ENCODE peak calls at places on chromosomes 3 and 15, in eight cellular contexts. D, E, G, A, I, K, R and Z are unnamed samples.

GRCh38 chr15:60370804-60371700 is 26.7 kb downstream of the ANXA2 start:
- DNase-seq in D (no peak), G (peak), A (peak), I (peak), K (peak), E (peak), R (no peak), Z (no peak)

GRCh38 chr15:96333194-96334016 is 2.9 kb downstream of the NR2F2 start:
- DNase-seq in D (peak), I (no peak), R (no peak), A (no peak), G (no peak), K (no peak), E (no peak), Z (peak)

GRCh38 chr15:81293728-81294500 is 30.0 kb downstream of the STARD5 start:
- DNase-seq in G (no peak), R (peak), D (no peak), A (no peak), I (no peak), K (no peak), E (no peak), Z (peak)

GRCh38 chr15:31304736-31305365 is 21.8 kb upstream of the KLF13 start:
- DNase-seq in D (no peak), R (no peak), I (peak), A (no peak), G (no peak), E (no peak), K (peak), Z (no peak)

GRCh38 chr3:47152578-47152977 is 11.3 kb downstream of the SETD2 start:
- DNase-seq in A (no peak), E (no peak), K (no peak), D (no peak), I (no peak), R (no peak), G (no peak), Z (peak)

GRCh38 chr15:58224068-58224467 is 85.9 kb downstream of the AQP9 start:
- DNase-seq in I (no peak), D (no peak), K (peak), A (no peak), E (no peak), G (no peak), R (no peak), Z (no peak)

GRCh38 chr3:24377218-24377993 is 117.2 kb downstream of the THRB start:
- DNase-seq in G (no peak), K (no peak), I (no peak), A (no peak), E (no peak), R (no peak), D (no peak), Z (no peak)

GRCh38 chr15:79897380-79897678 is 515 bp upstream of the MTHFS start:
- DNase-seq in I (no peak), K (no peak), R (no peak), E (no peak), G (no peak), D (no peak), A (no peak), Z (no peak)

GRCh38 chr15:86327230-86327865 is 247.7 kb downstream of the AGBL1 start:
- DNase-seq in I (no peak), A (no peak), D (no peak), R (no peak), K (no peak), E (no peak), G (no peak), Z (no peak)

GRCh38 chr3:184352149-184352785 is 9.1 kb downstream of the CLCN2 start:
- DNase-seq in G (no peak), D (no peak), R (no peak), A (no peak), K (no peak), I (no peak), E (no peak), Z (no peak)

GRCh38 chr3:129645291-129645690 is 38.8 kb upstream of the PLXND1 start:
- DNase-seq in I (no peak), G (no peak), A (no peak), R (no peak), E (no peak), K (no peak), D (no peak), Z (no peak)

GRCh38 chr3:42247576-42248027 is 18.4 kb downstream of the CCK start:
- DNase-seq in K (peak), G (no peak), I (peak), A (no peak), E (peak), R (peak), D (peak), Z (peak)

GRCh38 chr15:45200799-45201556 is 13.2 kb upstream of the SHF start:
- DNase-seq in E (peak), A (peak), G (peak), R (peak), I (peak), K (peak), D (peak), Z (peak)

GRCh38 chr3:195908439-195909293 is at the start of gene TNK2:
- DNase-seq in R (peak), I (no peak), A (no peak), D (no peak), K (no peak), G (no peak), E (peak), Z (peak)

GRCh38 chr3:160003520-160004128 is 15.0 kb downstream of the IL12A start:
- DNase-seq in K (peak), A (no peak), I (peak), R (peak), D (peak), E (peak), G (no peak), Z (peak)

GRCh38 chr15:34206016-34206415 is 3.9 kb downstream of the KATNBL1 start:
- DNase-seq in I (no peak), D (no peak), A (no peak), G (no peak), R (no peak), E (no peak), K (no peak), Z (no peak)

GRCh38 chr15:77017091-77017660 is 22.2 kb downstream of the PSTPIP1 start:
- DNase-seq in I (no peak), K (peak), R (no peak), A (no peak), E (no peak), D (no peak), G (no peak), Z (no peak)

GRCh38 chr15:69757186-69757585 is 304.6 kb downstream of the RPLP1 start:
- DNase-seq in I (no peak), K (no peak), A (no peak), R (no peak), G (no peak), E (no peak), D (no peak), Z (no peak)

GRCh38 chr15:90142216-90143175 is 40.2 kb upstream of the IDH2 start:
- DNase-seq in A (no peak), K (no peak), E (no peak), G (no peak), D (no peak), R (no peak), I (no peak), Z (no peak)

GRCh38 chr15:49190586-49190985 is 20.5 kb downstream of the GALK2 start:
- DNase-seq in E (no peak), A (no peak), I (no peak), R (no peak), D (no peak), K (no peak), G (no peak), Z (no peak)

GRCh38 chr3:43194490-43195115 is 88.7 kb upstream of the POMGNT2 start:
- DNase-seq in G (no peak), E (no peak), D (no peak), K (no peak), I (no peak), R (no peak), A (no peak), Z (no peak)

GRCh38 chr3:33372218-33373081 is 67.8 kb downstream of the UBP1 start:
- DNase-seq in G (peak), R (no peak), K (peak), D (peak), A (no peak), I (peak), E (peak), Z (peak)

GRCh38 chr3:14565791-14566588 is 25.8 kb upstream of the GRIP2 start:
- DNase-seq in D (no peak), K (no peak), I (no peak), A (no peak), R (no peak), G (no peak), E (no peak), Z (no peak)

GRCh38 chr3:127716334-127716733 is 43.6 kb downstream of the ABTB1 start:
- DNase-seq in I (peak), E (no peak), K (no peak), G (no peak), A (no peak), D (no peak), R (no peak), Z (no peak)

GRCh38 chr3:99639579-99639978 is 1.2 kb downstream of the COL8A1 start:
- DNase-seq in D (no peak), R (no peak), I (no peak), G (peak), K (no peak), A (no peak), E (no peak), Z (no peak)

GRCh38 chr15:64351265-64351664 is 4.7 kb downstream of the CSNK1G1 start:
- DNase-seq in G (no peak), A (no peak), E (no peak), K (no peak), R (no peak), D (no peak), I (no peak), Z (no peak)

GRCh38 chr3:122030381-122031122 is 8.5 kb upstream of the ILDR1 start:
- DNase-seq in K (no peak), R (peak), G (no peak), A (peak), E (no peak), I (no peak), D (no peak), Z (no peak)

GRCh38 chr3:110521019-110521418 is 550.6 kb upstream of the NECTIN3 start:
- DNase-seq in E (peak), R (no peak), G (peak), A (no peak), I (peak), K (no peak), D (no peak), Z (no peak)

GRCh38 chr3:185631508-185632206 is 45.6 kb downstream of the SENP2 start:
- DNase-seq in E (no peak), A (no peak), G (no peak), I (no peak), R (no peak), K (no peak), D (no peak), Z (peak)
- H3K4me3 ChIP-seq in E (no peak), A (no peak), G (no peak), I (no peak), R (no peak), K (no peak), D (no peak), Z (no peak)

GRCh38 chr3:126085841-126086240 is 1.9 kb upstream of the SLC41A3 start:
- DNase-seq in I (no peak), K (no peak), D (no peak), E (no peak), R (no peak), G (no peak), A (no peak), Z (no peak)

GRCh38 chr3:126083913-126084514 is at the start of gene SLC41A3:
- DNase-seq in R (peak), E (peak), D (peak), I (peak), A (peak), K (peak), G (no peak), Z (peak)

GRCh38 chr3:126083511-126083912 is 412 bp downstream of the SLC41A3 start:
- DNase-seq in D (peak), I (no peak), E (peak), A (no peak), R (peak), K (peak), G (no peak), Z (peak)

GRCh38 chr3:126085276-126085675 is 1.4 kb upstream of the SLC41A3 start:
- DNase-seq in K (no peak), I (no peak), A (no peak), E (no peak), D (no peak), G (no peak), R (no peak), Z (no peak)

GRCh38 chr3:126084667-126085180 is 800 bp upstream of the SLC41A3 start:
- DNase-seq in I (no peak), D (no peak), R (no peak), E (no peak), G (no peak), K (no peak), A (no peak), Z (no peak)
- H3K4me3 ChIP-seq in I (peak), D (peak), R (peak), E (peak), G (peak), K (peak), A (peak), Z (no peak)

GRCh38 chr3:45666729-45667440 is 22.3 kb upstream of the SACM1L start:
- DNase-seq in A (no peak), D (no peak), K (peak), G (no peak), I (peak), R (no peak), E (no peak), Z (no peak)
- H3K4me3 ChIP-seq in A (no peak), D (no peak), K (no peak), G (no peak), I (no peak), R (no peak), E (no peak), Z (no peak)

GRCh38 chr3:172675371-172676193 is 35.3 kb downstream of the NCEH1 start:
- DNase-seq in E (no peak), I (no peak), A (no peak), G (no peak), K (peak), R (no peak), D (peak), Z (peak)

GRCh38 chr3:172680684-172681083 is 30.2 kb downstream of the NCEH1 start:
- DNase-seq in A (no peak), E (no peak), G (no peak), I (no peak), D (no peak), R (no peak), K (no peak), Z (no peak)

GRCh38 chr3:172676208-172676920 is 34.5 kb downstream of the NCEH1 start:
- DNase-seq in K (no peak), G (no peak), A (no peak), E (no peak), D (no peak), R (no peak), I (no peak), Z (no peak)

GRCh38 chr3:172679599-172679998 is 31.3 kb downstream of the NCEH1 start:
- DNase-seq in A (no peak), R (no peak), G (no peak), D (no peak), K (no peak), E (no peak), I (no peak), Z (no peak)

GRCh38 chr3:172678068-172678467 is 32.8 kb downstream of the NCEH1 start:
- DNase-seq in A (no peak), D (no peak), I (no peak), K (no peak), E (peak), R (no peak), G (no peak), Z (no peak)
- H3K4me3 ChIP-seq in A (no peak), D (no peak), I (no peak), K (no peak), E (no peak), R (no peak), G (no peak), Z (no peak)